ENCODE peak calls at places on chromosomes 12 and 14, in six cellular contexts. One of them, this sample, is unnamed.

GRCh38 chr14:32800320-32800719 is 138.4 kb upstream of the NPAS3 start:
- DNase-seq in GM12878: no peak
- DNase-seq in OCI-LY7: no peak
- DNase-seq in IMR-90: no peak
- DNase-seq in endothelial cell of umbilical vein: no peak
- DNase-seq in H9: no peak
- DNase-seq in this sample: no peak

GRCh38 chr12:129696952-129697351 is 206.9 kb downstream of the TMEM132D start:
- DNase-seq in H9: no peak
- DNase-seq in IMR-90: no peak
- DNase-seq in GM12878: no peak
- DNase-seq in OCI-LY7: no peak
- DNase-seq in endothelial cell of umbilical vein: no peak
- DNase-seq in this sample: peak

GRCh38 chr12:113748707-113749432 is 217.3 kb downstream of the RBM19 start:
- DNase-seq in OCI-LY7: no peak
- DNase-seq in H9: no peak
- DNase-seq in GM12878: no peak
- DNase-seq in endothelial cell of umbilical vein: no peak
- DNase-seq in IMR-90: no peak
- DNase-seq in this sample: no peak

GRCh38 chr14:77603654-77604270 is 12.7 kb downstream of the SPTLC2 start:
- DNase-seq in OCI-LY7: no peak
- DNase-seq in IMR-90: no peak
- DNase-seq in endothelial cell of umbilical vein: peak
- DNase-seq in GM12878: no peak
- DNase-seq in H9: no peak
- DNase-seq in this sample: peak

GRCh38 chr12:110699591-110700445 is 10.9 kb upstream of the HVCN1 start:
- DNase-seq in OCI-LY7: peak
- DNase-seq in IMR-90: no peak
- DNase-seq in endothelial cell of umbilical vein: no peak
- DNase-seq in GM12878: no peak
- DNase-seq in H9: peak
- DNase-seq in this sample: no peak

GRCh38 chr12:114316076-114316475 is 89.9 kb downstream of the TBX5 start:
- DNase-seq in OCI-LY7: no peak
- DNase-seq in endothelial cell of umbilical vein: no peak
- DNase-seq in IMR-90: peak
- DNase-seq in GM12878: no peak
- DNase-seq in H9: no peak
- DNase-seq in this sample: peak

GRCh38 chr12:92987846-92988621 is 58.9 kb upstream of the EEA1 start:
- DNase-seq in OCI-LY7: peak
- DNase-seq in H9: peak
- DNase-seq in GM12878: peak
- DNase-seq in IMR-90: no peak
- DNase-seq in endothelial cell of umbilical vein: peak
- DNase-seq in this sample: no peak

GRCh38 chr12:55727643-55728184 is 1.1 kb downstream of the CD63 start:
- DNase-seq in H9: no peak
- DNase-seq in IMR-90: peak
- DNase-seq in OCI-LY7: no peak
- DNase-seq in GM12878: no peak
- DNase-seq in endothelial cell of umbilical vein: peak
- DNase-seq in this sample: no peak

GRCh38 chr14:92649934-92650545 is 98.4 kb downstream of the LGMN start:
- DNase-seq in IMR-90: peak
- DNase-seq in endothelial cell of umbilical vein: no peak
- DNase-seq in GM12878: no peak
- DNase-seq in OCI-LY7: no peak
- DNase-seq in H9: no peak
- DNase-seq in this sample: peak

GRCh38 chr14:54627718-54628345 is 60.9 kb downstream of the SAMD4A start:
- DNase-seq in endothelial cell of umbilical vein: peak
- DNase-seq in IMR-90: peak
- DNase-seq in GM12878: peak
- DNase-seq in OCI-LY7: no peak
- DNase-seq in H9: no peak
- DNase-seq in this sample: peak

GRCh38 chr14:81638656-81639055 is 105.0 kb upstream of the SEL1L start:
- DNase-seq in GM12878: no peak
- DNase-seq in OCI-LY7: no peak
- DNase-seq in IMR-90: no peak
- DNase-seq in endothelial cell of umbilical vein: no peak
- DNase-seq in H9: no peak
- DNase-seq in this sample: no peak

GRCh38 chr12:104201238-104202001 is 14.2 kb upstream of the TXNRD1 start:
- DNase-seq in endothelial cell of umbilical vein: peak
- DNase-seq in IMR-90: peak
- DNase-seq in OCI-LY7: peak
- DNase-seq in H9: peak
- DNase-seq in GM12878: peak
- DNase-seq in this sample: no peak

GRCh38 chr12:77324763-77325468 is 259.5 kb upstream of the E2F7 start:
- DNase-seq in IMR-90: peak
- DNase-seq in OCI-LY7: peak
- DNase-seq in endothelial cell of umbilical vein: peak
- DNase-seq in GM12878: no peak
- DNase-seq in H9: peak
- DNase-seq in this sample: peak

GRCh38 chr14:83208346-83208745 is 1674.7 kb upstream of the SEL1L start:
- DNase-seq in OCI-LY7: no peak
- DNase-seq in endothelial cell of umbilical vein: no peak
- DNase-seq in IMR-90: peak
- DNase-seq in GM12878: no peak
- DNase-seq in H9: no peak
- DNase-seq in this sample: no peak

GRCh38 chr14:73728106-73729014 is 14.2 kb upstream of the PNMA1 start:
- DNase-seq in H9: peak
- DNase-seq in endothelial cell of umbilical vein: peak
- DNase-seq in OCI-LY7: peak
- DNase-seq in IMR-90: peak
- DNase-seq in GM12878: no peak
- DNase-seq in this sample: no peak

GRCh38 chr14:79601579-79601978 is 609.7 kb downstream of the DIO2 start:
- DNase-seq in H9: no peak
- DNase-seq in endothelial cell of umbilical vein: no peak
- DNase-seq in IMR-90: no peak
- DNase-seq in OCI-LY7: no peak
- DNase-seq in GM12878: no peak
- DNase-seq in this sample: no peak

GRCh38 chr12:117603316-117604113 is 242.1 kb upstream of the NOS1 start:
- DNase-seq in IMR-90: no peak
- DNase-seq in endothelial cell of umbilical vein: peak
- DNase-seq in H9: peak
- DNase-seq in GM12878: no peak
- DNase-seq in OCI-LY7: no peak
- DNase-seq in this sample: no peak
- TF ChIP-seq CTCF in IMR-90: no peak
- TF ChIP-seq CTCF in endothelial cell of umbilical vein: peak
- TF ChIP-seq CTCF in H9: peak
- TF ChIP-seq CTCF in GM12878: no peak
- TF ChIP-seq CTCF in OCI-LY7: no peak
- TF ChIP-seq CTCF in this sample: no peak

GRCh38 chr12:75135021-75135420 is 74.6 kb downstream of the KCNC2 start:
- DNase-seq in GM12878: no peak
- DNase-seq in H9: no peak
- DNase-seq in endothelial cell of umbilical vein: no peak
- DNase-seq in IMR-90: no peak
- DNase-seq in OCI-LY7: no peak
- DNase-seq in this sample: no peak

GRCh38 chr12:75129275-75129674 is 80.4 kb downstream of the KCNC2 start:
- DNase-seq in H9: no peak
- DNase-seq in IMR-90: no peak
- DNase-seq in OCI-LY7: no peak
- DNase-seq in GM12878: no peak
- DNase-seq in endothelial cell of umbilical vein: no peak
- DNase-seq in this sample: no peak

DNA sequence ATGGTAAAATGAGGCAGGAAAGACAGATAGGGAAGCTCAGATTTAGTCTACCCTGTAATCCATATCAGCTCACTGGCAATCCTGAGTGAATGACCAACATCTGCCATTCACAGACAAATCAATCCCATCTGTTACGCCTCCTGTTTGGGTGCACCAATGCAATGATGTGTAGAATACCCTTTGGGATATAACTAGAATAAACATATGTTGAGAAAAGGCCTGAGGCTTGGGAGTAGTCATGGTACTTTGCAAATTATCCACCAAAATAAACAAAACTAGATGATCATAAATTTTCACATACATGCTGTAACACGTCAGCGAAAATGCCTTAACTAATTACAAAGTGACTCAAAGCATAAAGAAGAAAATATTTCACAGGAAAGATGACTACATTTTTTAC is 78.8 kb downstream of the KCNC2 start:
- DNase-seq in IMR-90: no peak
- DNase-seq in H9: no peak
- DNase-seq in endothelial cell of umbilical vein: no peak
- DNase-seq in OCI-LY7: no peak
- DNase-seq in GM12878: no peak
- DNase-seq in this sample: no peak
- H3K4me2 ChIP-seq in IMR-90: no peak
- H3K4me2 ChIP-seq in H9: no peak
- H3K4me2 ChIP-seq in endothelial cell of umbilical vein: no peak
- H3K4me2 ChIP-seq in OCI-LY7: no peak
- H3K4me2 ChIP-seq in GM12878: no peak
- H3K4me2 ChIP-seq in this sample: no peak

GRCh38 chr14:35883677-35884293 is 57.6 kb downstream of the BRMS1L start:
- DNase-seq in H9: no peak
- DNase-seq in endothelial cell of umbilical vein: no peak
- DNase-seq in OCI-LY7: peak
- DNase-seq in GM12878: no peak
- DNase-seq in IMR-90: peak
- DNase-seq in this sample: no peak
- TF ChIP-seq CTCF in H9: peak
- TF ChIP-seq CTCF in endothelial cell of umbilical vein: peak
- TF ChIP-seq CTCF in OCI-LY7: peak
- TF ChIP-seq CTCF in GM12878: peak
- TF ChIP-seq CTCF in IMR-90: peak
- TF ChIP-seq CTCF in this sample: peak

DNA sequence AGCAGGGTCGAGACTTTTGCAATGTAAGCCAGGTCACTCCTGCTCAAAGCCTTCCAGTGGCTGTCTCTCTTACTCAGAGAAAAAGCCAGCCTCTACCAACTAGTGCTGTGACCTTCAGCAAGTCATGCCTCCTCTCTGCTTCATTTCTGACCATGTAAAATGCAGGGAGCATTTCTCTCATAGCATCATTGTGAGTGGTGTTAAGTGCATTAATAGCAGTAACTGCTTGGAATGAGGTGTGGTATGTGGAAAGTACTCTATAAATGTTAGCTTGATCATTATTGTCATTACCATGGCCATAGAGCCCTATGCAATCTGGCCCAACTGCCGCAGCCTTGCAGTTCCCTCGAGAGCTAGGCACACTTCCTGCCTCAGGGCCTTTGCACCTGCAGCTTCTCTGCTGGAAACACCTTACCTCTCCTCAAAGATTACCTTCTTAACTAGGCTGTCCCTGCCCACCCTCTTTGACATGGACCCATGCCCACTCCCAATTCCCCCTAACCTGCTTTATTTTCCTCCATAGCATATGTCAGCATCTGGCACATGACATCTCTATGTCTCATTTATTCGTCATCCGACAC is 10.9 kb downstream of the PLEKHD1 start:
- DNase-seq in H9: no peak
- DNase-seq in GM12878: no peak
- DNase-seq in OCI-LY7: no peak
- DNase-seq in endothelial cell of umbilical vein: no peak
- DNase-seq in IMR-90: no peak
- DNase-seq in this sample: no peak
- H3K4me2 ChIP-seq in H9: no peak
- H3K4me2 ChIP-seq in GM12878: no peak
- H3K4me2 ChIP-seq in OCI-LY7: no peak
- H3K4me2 ChIP-seq in endothelial cell of umbilical vein: no peak
- H3K4me2 ChIP-seq in IMR-90: no peak
- H3K4me2 ChIP-seq in this sample: no peak

GRCh38 chr12:57661376-57661775 is 28.4 kb upstream of the B4GALNT1 start:
- DNase-seq in H9: no peak
- DNase-seq in GM12878: no peak
- DNase-seq in OCI-LY7: peak
- DNase-seq in endothelial cell of umbilical vein: no peak
- DNase-seq in IMR-90: no peak
- DNase-seq in this sample: no peak

GRCh38 chr12:57655541-57656240 is 22.7 kb upstream of the B4GALNT1 start:
- DNase-seq in IMR-90: no peak
- DNase-seq in endothelial cell of umbilical vein: no peak
- DNase-seq in GM12878: no peak
- DNase-seq in H9: no peak
- DNase-seq in OCI-LY7: no peak
- DNase-seq in this sample: no peak

GRCh38 chr12:57658890-57659289 is 25.9 kb upstream of the B4GALNT1 start:
- DNase-seq in endothelial cell of umbilical vein: no peak
- DNase-seq in OCI-LY7: no peak
- DNase-seq in GM12878: no peak
- DNase-seq in H9: no peak
- DNase-seq in IMR-90: no peak
- DNase-seq in this sample: no peak

GRCh38 chr12:57654042-57654441 is 21.0 kb upstream of the B4GALNT1 start:
- DNase-seq in H9: no peak
- DNase-seq in GM12878: no peak
- DNase-seq in OCI-LY7: no peak
- DNase-seq in IMR-90: no peak
- DNase-seq in endothelial cell of umbilical vein: no peak
- DNase-seq in this sample: no peak

DNA sequence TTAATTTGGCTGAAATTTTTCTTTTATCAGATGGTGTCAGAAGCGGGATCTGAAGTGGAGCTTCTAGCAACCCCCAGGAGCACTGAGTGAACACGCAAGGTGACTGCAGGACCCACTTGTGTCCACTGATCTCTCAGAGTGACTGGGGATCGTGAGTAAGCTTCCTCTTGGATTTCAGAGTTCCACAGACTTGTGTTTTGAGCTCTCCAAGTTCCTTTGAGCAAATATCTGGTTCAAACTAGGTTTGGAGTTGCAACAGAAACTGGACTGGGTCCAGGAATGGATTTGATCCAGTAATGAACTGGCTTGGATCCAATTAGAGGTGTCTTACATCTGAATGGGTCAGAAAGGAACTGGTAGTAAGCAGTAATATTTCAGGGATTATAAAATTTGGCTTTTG is 24.7 kb upstream of the B4GALNT1 start:
- DNase-seq in H9: no peak
- DNase-seq in endothelial cell of umbilical vein: no peak
- DNase-seq in OCI-LY7: no peak
- DNase-seq in IMR-90: peak
- DNase-seq in GM12878: no peak
- DNase-seq in this sample: no peak
- TF ChIP-seq CTCF in H9: no peak
- TF ChIP-seq CTCF in endothelial cell of umbilical vein: no peak
- TF ChIP-seq CTCF in OCI-LY7: no peak
- TF ChIP-seq CTCF in IMR-90: no peak
- TF ChIP-seq CTCF in GM12878: no peak
- TF ChIP-seq CTCF in this sample: no peak

This sample was measured in astrocyte.